ENCODE peak calls at places on chromosome 3, in six cellular contexts. C, Z, G, K, T and J are unnamed samples.

GRCh38 chr3:29649815-29650547 is 369.1 kb downstream of the RBMS3 start:
- DNase-seq in Z (peak; percentile 67), G (peak; percentile 29), T (no peak), C (no peak), K (no peak), J (no peak)

GRCh38 chr3:42515391-42515916 is 13.0 kb downstream of the VIPR1 start:
- DNase-seq in Z (no peak), K (peak; percentile 63), G (no peak), C (no peak), T (no peak), J (no peak)

GRCh38 chr3:128447561-128448013 is 19.1 kb downstream of the DNAJB8 start:
- DNase-seq in Z (peak; percentile 87), T (no peak), C (no peak), G (no peak), K (no peak), J (no peak)

GRCh38 chr3:146503459-146504202 is 34.3 kb upstream of the PLSCR2 start:
- DNase-seq in T (peak; percentile 85), G (peak; percentile 86), K (no peak), C (peak; percentile 95), Z (peak; percentile 88), J (peak; percentile 46)

GRCh38 chr3:119937229-119937628 is 155.3 kb downstream of the NR1I2 start:
- DNase-seq in K (no peak), C (no peak), Z (peak; percentile 88), T (no peak), G (peak; percentile 18), J (no peak)

GRCh38 chr3:108093021-108093420 is 2.2 kb upstream of the CD47 start:
- DNase-seq in C (no peak), Z (no peak), K (no peak), T (no peak), G (no peak), J (no peak)

GRCh38 chr3:13073042-13073906 is at the start of gene IQSEC1:
- DNase-seq in C (no peak), G (peak; percentile 15), K (no peak), T (no peak), Z (peak; percentile 76), J (peak; percentile 77)

GRCh38 chr3:152737021-152737908 is 97.7 kb upstream of the P2RY1 start:
- DNase-seq in Z (peak; percentile 94), C (peak; percentile 75), T (peak; percentile 3), G (peak; percentile 81), K (no peak), J (peak; percentile 34)

GRCh38 chr3:51702156-51702555 is 4.7 kb upstream of the GRM2 start:
- DNase-seq in Z (no peak), G (no peak), K (no peak), C (no peak), T (no peak), J (no peak)

GRCh38 chr3:128383316-128384235 is 83.1 kb downstream of the DNAJB8 start:
- DNase-seq in Z (no peak), C (no peak), G (peak; percentile 62), K (no peak), T (no peak), J (peak; percentile 91)

GRCh38 chr3:157107037-157107436 is 52.9 kb downstream of the CCNL1 start:
- DNase-seq in T (no peak), G (no peak), Z (no peak), C (no peak), K (no peak), J (no peak)

GRCh38 chr3:72102057-72102711 is 317.2 kb upstream of the PROK2 start:
- DNase-seq in K (no peak), T (no peak), Z (peak; percentile 75), C (no peak), G (no peak), J (no peak)

GRCh38 chr3:77618686-77619085 is 578.8 kb downstream of the ROBO2 start:
- DNase-seq in C (no peak), Z (no peak), G (no peak), T (no peak), K (no peak), J (no peak)

GRCh38 chr3:114235431-114235830 is 1.9 kb downstream of the ZNF80 start:
- DNase-seq in K (no peak), Z (no peak), C (no peak), T (no peak), G (no peak), J (no peak)

GRCh38 chr3:40847571-40847992 is 322.8 kb downstream of the ZNF621 start:
- DNase-seq in C (peak; percentile 66), K (no peak), G (peak; percentile 60), T (no peak), Z (no peak), J (no peak)

GRCh38 chr3:189324538-189325138 is 152.9 kb downstream of the TPRG1 start:
- DNase-seq in K (no peak), G (peak; percentile 67), Z (peak; percentile 95), C (peak; percentile 90), T (peak; percentile 26), J (peak; percentile 64)

GRCh38 chr3:88032245-88032644 is 26.6 kb downstream of the CGGBP1 start:
- DNase-seq in K (no peak), Z (no peak), C (no peak), T (no peak), G (no peak), J (no peak)

GRCh38 chr3:71582612-71583568 is 638 bp downstream of the FOXP1 start:
- DNase-seq in C (no peak), G (peak; percentile 45), T (no peak), K (peak; percentile 75), Z (peak; percentile 32), J (peak; percentile 94)

GRCh38 chr3:1082024-1082633 is 10.7 kb upstream of the CNTN6 start:
- DNase-seq in T (no peak), K (no peak), Z (peak; percentile 50), G (peak; percentile 40), C (peak; percentile 27), J (no peak)

GRCh38 chr3:146536681-146537080 is 7.7 kb downstream of the PLSCR1 start:
- DNase-seq in G (peak; percentile 91), Z (no peak), C (no peak), K (no peak), T (no peak), J (no peak)

GRCh38 chr3:120795017-120795648 is 52.6 kb downstream of the GTF2E1 start:
- DNase-seq in G (peak; percentile 84), T (peak; percentile 42), Z (peak; percentile 86), K (peak; percentile 82), C (peak; percentile 51), J (peak; percentile 67)

GRCh38 chr3:170346481-170347125 is 10.9 kb upstream of the SKIL start:
- DNase-seq in G (no peak), T (no peak), C (no peak), K (no peak), Z (no peak), J (no peak)

GRCh38 chr3:170352936-170353335 is 4.6 kb upstream of the SKIL start:
- DNase-seq in T (no peak), K (no peak), C (no peak), G (no peak), Z (peak; percentile 79), J (no peak)

GRCh38 chr3:170353485-170353884 is 4.0 kb upstream of the SKIL start:
- DNase-seq in K (no peak), G (no peak), Z (no peak), C (no peak), T (no peak), J (no peak)

GRCh38 chr3:170355738-170356595 is 1.5 kb upstream of the SKIL start:
- DNase-seq in C (no peak), Z (peak; percentile 92), T (no peak), G (peak; percentile 71), K (peak; percentile 61), J (peak; percentile 78)

GRCh38 chr3:170350515-170351413 is 6.8 kb upstream of the SKIL start:
- DNase-seq in C (no peak), G (no peak), Z (peak; percentile 59), K (no peak), T (no peak), J (no peak)
- H3K4me3 ChIP-seq in C (no peak overlapping the region), G (no peak overlapping the region), Z (peak overlapping the region; percentile 30), K (no peak overlapping the region), T (no peak overlapping the region), J (no peak overlapping the region)

GRCh38 chr3:186788482-186789370 is 5.3 kb downstream of the EIF4A2 start:
- DNase-seq in K (no peak), G (no peak), T (no peak), Z (peak; percentile 21), C (no peak), J (no peak)
- H3K4me3 ChIP-seq in K (no peak overlapping the region), G (no peak overlapping the region), T (no peak overlapping the region), Z (peak overlapping the region; percentile 11), C (no peak overlapping the region), J (peak overlapping the region; percentile 87)

GRCh38 chr3:184337981-184338380 is 581 bp downstream of the FAM131A start:
- DNase-seq in G (no peak), Z (no peak), T (no peak), C (no peak), K (no peak), J (no peak)
- H3K4me3 ChIP-seq in G (peak overlapping the region; percentile 69), Z (no peak overlapping the region), T (peak overlapping the region; percentile 25), C (peak overlapping the region; percentile 67), K (peak overlapping the region; percentile 38), J (no peak overlapping the region)

GRCh38 chr3:122930371-122930997 is 97.1 kb downstream of the SEMA5B start:
- DNase-seq in C (no peak), G (no peak), K (no peak), T (no peak), Z (no peak), J (no peak)
- H3K4me3 ChIP-seq in C (no peak overlapping the region), G (no peak overlapping the region), K (no peak overlapping the region), T (no peak overlapping the region), Z (no peak overlapping the region), J (no peak overlapping the region)

GRCh38 chr3:149378420-149379388 is 1.3 kb upstream of the TM4SF1 start:
- DNase-seq in G (no peak), T (no peak), C (no peak), K (no peak), Z (no peak), J (no peak)
- H3K4me3 ChIP-seq in G (no peak overlapping the region), T (no peak overlapping the region), C (no peak overlapping the region), K (peak overlapping the region; percentile 55), Z (no peak overlapping the region), J (no peak overlapping the region)